ENCODE peak calls at places on chromosomes 12 and 14, in eight cellular contexts. N is GM12865; Z is B cell; F is WERI-Rb-1; S is left ventricle myocardium superior; T is RKO; E is HEK293T; W is stimulated activated naive CD4-positive, alpha-beta T cell. D is an unnamed sample.

GRCh38 chr12:99418379-99418778 is 229.2 kb upstream of the GARIN6 start:
- DNase-seq in E (no peak), N (peak), Z (no peak), F (no peak), W (no peak), T (no peak), S (no peak), D (no peak)

GRCh38 chr12:77888611-77889010 is 57.9 kb downstream of the NAV3 start:
- DNase-seq in W (no peak), T (peak), E (no peak), Z (no peak), F (no peak), N (no peak), S (no peak), D (no peak)

GRCh38 chr12:110693731-110694130 is 4.8 kb upstream of the HVCN1 start:
- DNase-seq in W (no peak), Z (no peak), N (no peak), F (no peak), T (no peak), E (no peak), S (peak), D (no peak)

GRCh38 chr14:101687756-101688546 is 73.6 kb upstream of the PPP2R5C start:
- DNase-seq in S (no peak), N (no peak), W (no peak), F (no peak), E (no peak), T (no peak), Z (no peak), D (no peak)

GRCh38 chr14:68854421-68854820 is 61.6 kb upstream of the ZFP36L1 start:
- DNase-seq in T (no peak), Z (no peak), N (no peak), E (no peak), F (no peak), S (no peak), W (no peak), D (no peak)

GRCh38 chr12:124888203-124888602 is 24.5 kb upstream of the SCARB1 start:
- DNase-seq in N (no peak), S (no peak), Z (no peak), E (no peak), W (no peak), T (no peak), F (no peak), D (no peak)

GRCh38 chr12:107330901-107331431 is 237.6 kb upstream of the CRY1 start:
- DNase-seq in N (no peak), E (no peak), Z (no peak), T (no peak), F (peak), W (no peak), S (no peak), D (no peak)

GRCh38 chr12:56086096-56086495 is 6.1 kb downstream of the ERBB3 start:
- DNase-seq in F (peak), Z (no peak), S (no peak), T (no peak), W (no peak), N (no peak), E (no peak), D (no peak)

GRCh38 chr12:45729233-45730115 is at the start of gene ARID2:
- DNase-seq in E (peak), T (peak), S (peak), F (peak), W (peak), Z (peak), N (peak), D (peak)

GRCh38 chr12:92717202-92717601 is 14.4 kb downstream of the PLEKHG7 start:
- DNase-seq in E (no peak), T (no peak), Z (no peak), F (peak), S (no peak), N (no peak), W (no peak), D (no peak)

GRCh38 chr12:9906888-9907287 is 25.3 kb downstream of the CLEC2A start:
- DNase-seq in N (no peak), W (no peak), S (no peak), F (no peak), E (no peak), T (no peak), Z (no peak), D (no peak)

GRCh38 chr12:132866251-132866828 is 21.1 kb downstream of the CHFR start:
- DNase-seq in F (no peak), W (no peak), E (no peak), S (no peak), Z (no peak), T (peak), N (no peak), D (no peak)

GRCh38 chr12:98060421-98060820 is 455.0 kb upstream of the TMPO start:
- DNase-seq in E (no peak), N (no peak), Z (no peak), W (no peak), F (no peak), T (no peak), S (no peak), D (no peak)

GRCh38 chr12:60059180-60059579 is 463.4 kb downstream of the SLC16A7 start:
- DNase-seq in E (no peak), W (no peak), T (peak), F (no peak), S (no peak), Z (no peak), N (no peak), D (no peak)